ENCODE peak calls at places on chromosome 6, in nine cellular contexts. H is breast epithelium, M is psoas muscle, L is choroid plexus epithelial cell, V is upper lobe of left lung, Q is RWPE1, A is AG04450, O is activated B cell treated with CpG ODN at 0.5 μM for 24 hours, X is neural crest cell. Y is an unnamed sample.

GRCh38 chr6:40543133-40543532 is 44.0 kb downstream of the LRFN2 start:
- DNase-seq in H (no peak), M (no peak), L (no peak), V (no peak), Q (no peak), A (no peak), O (no peak), X (no peak), Y (no peak)

GRCh38 chr6:150395388-150396009 is 26.7 kb downstream of the IYD start:
- DNase-seq in H (no peak), M (no peak), L (peak), V (peak), Q (peak), A (peak), O (no peak), X (peak), Y (peak)

GRCh38 chr6:53822355-53823115 is 27.7 kb downstream of the LRRC1 start:
- DNase-seq in H (no peak), M (no peak), L (no peak), V (no peak), Q (no peak), A (no peak), O (no peak), X (no peak), Y (no peak)

GRCh38 chr6:7463785-7464184 is 74.2 kb downstream of the RIOK1 start:
- DNase-seq in H (no peak), M (no peak), L (peak), V (no peak), Q (peak), A (no peak), O (no peak), X (no peak), Y (no peak)

GRCh38 chr6:28263946-28264345 is 3.0 kb upstream of the ZSCAN26 start:
- DNase-seq in H (no peak), M (no peak), L (peak), V (no peak), Q (no peak), A (no peak), O (no peak), X (no peak), Y (no peak)

GRCh38 chr6:4641461-4641860 is 134.7 kb upstream of the CDYL start:
- DNase-seq in H (no peak), M (no peak), L (no peak), V (no peak), Q (no peak), A (no peak), O (no peak), X (no peak), Y (no peak)

GRCh38 chr6:150485559-150486517 is 113.8 kb upstream of the PLEKHG1 start:
- DNase-seq in H (no peak), M (no peak), L (no peak), V (no peak), Q (no peak), A (no peak), O (no peak), X (no peak), Y (peak)

GRCh38 chr6:148258868-148259267 is 83.8 kb upstream of the SASH1 start:
- DNase-seq in H (no peak), M (no peak), L (no peak), V (no peak), Q (no peak), A (no peak), O (no peak), X (no peak), Y (no peak)

GRCh38 chr6:43937236-43938177 is 167.5 kb downstream of the VEGFA start:
- DNase-seq in H (peak), M (peak), L (no peak), V (peak), Q (no peak), A (no peak), O (no peak), X (no peak), Y (peak)

GRCh38 chr6:36358235-36358915 is 21.7 kb upstream of the BNIP5 start:
- DNase-seq in H (no peak), M (no peak), L (peak), V (peak), Q (no peak), A (no peak), O (no peak), X (no peak), Y (peak)

GRCh38 chr6:67231092-67231491 is 1404.0 kb upstream of the ADGRB3 start:
- DNase-seq in H (no peak), M (no peak), L (no peak), V (no peak), Q (no peak), A (no peak), O (no peak), X (no peak), Y (no peak)

GRCh38 chr6:102815207-102815606 is 1421.7 kb downstream of the GRIK2 start:
- DNase-seq in H (no peak), M (no peak), L (no peak), V (no peak), Q (peak), A (no peak), O (no peak), X (no peak), Y (no peak)

GRCh38 chr6:52576392-52577021 is 353 bp downstream of the TRAM2 start:
- DNase-seq in H (peak), M (peak), L (peak), V (peak), Q (peak), A (no peak), O (no peak), X (peak), Y (no peak)
- TF ChIP-seq CTCF in H (no peak), M (peak), L (peak), V (peak), Q (peak), A (peak), O (no peak), X (peak), Y (peak)

GRCh38 chr6:119630561-119631192 is 281.1 kb upstream of the MAN1A1 start:
- DNase-seq in H (no peak), M (no peak), L (no peak), V (no peak), Q (no peak), A (no peak), O (no peak), X (no peak), Y (no peak)

GRCh38 chr6:119633461-119633860 is 283.9 kb upstream of the MAN1A1 start:
- DNase-seq in H (no peak), M (no peak), L (no peak), V (no peak), Q (no peak), A (no peak), O (no peak), X (no peak), Y (no peak)

GRCh38 chr6:119626884-119627619 is 277.5 kb upstream of the MAN1A1 start:
- DNase-seq in H (no peak), M (no peak), L (peak), V (no peak), Q (no peak), A (no peak), O (no peak), X (no peak), Y (no peak)

GRCh38 chr6:119627908-119628669 is 278.5 kb upstream of the MAN1A1 start:
- DNase-seq in H (no peak), M (no peak), L (peak), V (no peak), Q (peak), A (no peak), O (no peak), X (no peak), Y (peak)

DNA sequence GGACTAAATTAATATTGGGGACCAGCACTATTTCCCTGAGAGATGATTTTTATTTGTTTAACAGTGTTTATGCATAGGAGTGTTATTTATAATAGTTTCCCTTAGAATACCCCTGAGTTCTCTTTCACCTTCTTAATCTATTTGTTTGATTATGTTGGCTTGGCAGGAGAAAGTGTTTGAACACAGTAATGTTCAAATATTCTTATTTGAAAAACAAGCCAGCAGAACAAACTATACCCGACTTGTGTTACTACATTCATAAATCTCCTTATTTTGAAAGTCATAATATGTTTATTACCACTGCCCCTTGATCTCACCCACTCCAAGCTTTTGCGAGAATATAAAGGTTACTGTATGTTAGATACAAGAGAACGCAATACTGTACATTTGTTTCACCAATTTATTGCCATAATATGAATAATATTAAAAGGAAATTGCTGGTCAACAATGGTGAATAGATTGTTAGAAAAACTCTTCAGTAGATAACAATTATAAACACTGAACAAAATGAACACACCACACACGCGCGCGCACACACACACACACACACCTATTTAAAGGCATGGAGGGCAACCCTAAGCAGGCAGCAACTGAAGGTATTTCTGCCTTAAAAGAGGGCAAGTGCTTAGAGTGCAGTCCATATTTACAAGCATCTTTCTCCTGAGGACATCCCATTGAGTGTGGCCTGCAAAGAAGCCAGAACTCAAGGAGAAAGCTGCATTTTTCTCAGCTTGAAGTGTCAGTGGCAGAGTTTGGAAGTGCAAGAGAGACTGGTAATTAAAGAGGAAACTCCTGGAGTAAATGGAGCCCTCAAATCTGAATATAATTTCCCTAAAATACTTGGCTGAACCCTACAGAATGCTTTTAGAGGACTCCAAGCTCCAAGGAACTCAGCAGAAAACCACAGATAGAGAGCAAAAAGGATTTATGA is 279.4 kb upstream of the MAN1A1 start:
- DNase-seq in H (no peak), M (no peak), L (no peak), V (no peak), Q (no peak), A (no peak), O (no peak), X (no peak), Y (no peak)
- TF ChIP-seq CTCF in H (no peak), M (no peak), L (peak), V (no peak), Q (no peak), A (no peak), O (no peak), X (peak), Y (peak)

DNA sequence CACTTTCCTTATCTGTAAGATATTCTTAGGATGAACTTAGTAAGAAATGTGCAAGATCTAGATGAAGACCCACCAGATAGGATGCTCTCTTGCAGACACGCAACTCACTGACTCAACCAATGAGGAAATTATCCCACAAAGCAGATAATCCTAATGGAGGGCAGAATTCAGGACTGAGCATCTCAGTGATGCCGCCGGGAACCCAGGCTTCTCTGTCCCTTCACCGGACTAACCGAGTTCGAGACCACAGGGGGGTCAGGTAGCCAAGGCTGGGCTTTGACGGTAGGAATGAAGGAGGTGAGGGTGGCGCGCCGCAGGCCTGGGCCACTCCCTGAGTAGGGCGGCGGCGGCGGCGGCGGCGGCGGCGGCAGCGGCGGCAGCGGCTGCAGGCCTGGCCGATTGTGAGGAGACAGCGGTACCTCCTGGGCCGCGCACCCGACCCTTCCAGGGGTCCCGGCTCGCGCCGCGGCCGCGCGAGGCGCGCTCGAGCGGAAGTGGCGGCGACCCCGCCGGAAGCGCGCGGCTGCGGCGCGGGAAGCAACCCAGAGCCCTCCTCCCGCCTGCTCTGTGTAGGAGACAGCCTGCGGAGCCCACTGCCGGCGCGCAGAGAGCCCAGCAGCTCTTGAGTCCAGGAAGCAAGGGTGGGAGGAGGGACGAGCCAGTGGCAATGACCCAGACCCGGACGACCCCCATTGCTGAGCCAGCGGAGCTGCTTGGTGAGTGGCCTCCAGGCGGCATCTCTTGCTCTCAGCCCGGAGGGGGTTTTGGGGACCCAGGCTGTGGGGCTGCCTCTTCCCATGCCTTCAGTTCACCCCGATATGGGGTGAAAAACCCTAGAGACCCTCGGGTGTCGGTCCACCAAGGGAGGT is at the start of gene KHDC1:
- DNase-seq in H (no peak), M (peak), L (peak), V (peak), Q (peak), A (peak), O (peak), X (peak), Y (peak)
- TF ChIP-seq CTCF in H (no peak), M (no peak), L (peak), V (no peak), Q (no peak), A (no peak), O (no peak), X (no peak), Y (no peak)

GRCh38 chr6:45946352-45946751 is 69.3 kb downstream of the CLIC5 start:
- DNase-seq in H (no peak), M (no peak), L (peak), V (no peak), Q (no peak), A (peak), O (no peak), X (no peak), Y (peak)
- TF ChIP-seq CTCF in H (no peak), M (peak), L (peak), V (no peak), Q (no peak), A (peak), O (no peak), X (peak), Y (no peak)

GRCh38 chr6:85348643-85349042 is 101.2 kb upstream of the NT5E start:
- DNase-seq in H (no peak), M (no peak), L (no peak), V (no peak), Q (no peak), A (no peak), O (no peak), X (no peak), Y (no peak)
- TF ChIP-seq CTCF in H (no peak), M (no peak), L (peak), V (no peak), Q (no peak), A (peak), O (no peak), X (no peak), Y (no peak)

GRCh38 chr6:25026723-25027122 is 91.0 kb upstream of the RIPOR2 start:
- DNase-seq in H (no peak), M (no peak), L (no peak), V (peak), Q (no peak), A (no peak), O (no peak), X (no peak), Y (no peak)
- TF ChIP-seq CTCF in H (no peak), M (no peak), L (no peak), V (no peak), Q (no peak), A (no peak), O (no peak), X (no peak), Y (no peak)

GRCh38 chr6:156175433-156175832 is 601.7 kb upstream of the ARID1B start:
- DNase-seq in H (no peak), M (no peak), L (no peak), V (no peak), Q (no peak), A (no peak), O (no peak), X (no peak), Y (no peak)

GRCh38 chr6:156174026-156174880 is 602.9 kb upstream of the ARID1B start:
- DNase-seq in H (no peak), M (no peak), L (no peak), V (no peak), Q (no peak), A (no peak), O (no peak), X (no peak), Y (no peak)

DNA sequence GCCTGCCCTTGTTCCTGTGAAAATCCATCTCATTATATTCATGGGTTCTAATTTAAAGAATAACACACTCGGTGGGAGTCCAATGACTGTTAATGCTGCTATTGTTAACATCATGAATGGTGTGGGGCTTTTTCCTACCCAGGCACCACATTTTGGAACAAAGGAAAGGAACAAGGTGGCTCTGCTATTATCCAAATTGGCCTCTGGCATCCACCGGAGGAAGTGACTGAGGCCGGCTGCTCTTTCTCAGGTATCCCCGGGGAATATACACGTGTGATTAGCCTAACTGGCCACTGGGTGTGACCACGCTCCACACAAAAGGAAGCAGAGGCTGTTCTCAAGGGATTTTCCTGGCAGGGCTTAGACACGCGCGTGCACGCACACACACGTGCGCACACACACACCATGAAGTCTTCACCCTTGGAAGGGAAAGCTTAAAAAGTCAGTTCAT is 601.2 kb upstream of the ARID1B start:
- DNase-seq in H (peak), M (peak), L (peak), V (peak), Q (no peak), A (no peak), O (no peak), X (no peak), Y (peak)
- TF ChIP-seq CTCF in H (no peak), M (no peak), L (no peak), V (no peak), Q (peak), A (no peak), O (no peak), X (peak), Y (peak)

DNA sequence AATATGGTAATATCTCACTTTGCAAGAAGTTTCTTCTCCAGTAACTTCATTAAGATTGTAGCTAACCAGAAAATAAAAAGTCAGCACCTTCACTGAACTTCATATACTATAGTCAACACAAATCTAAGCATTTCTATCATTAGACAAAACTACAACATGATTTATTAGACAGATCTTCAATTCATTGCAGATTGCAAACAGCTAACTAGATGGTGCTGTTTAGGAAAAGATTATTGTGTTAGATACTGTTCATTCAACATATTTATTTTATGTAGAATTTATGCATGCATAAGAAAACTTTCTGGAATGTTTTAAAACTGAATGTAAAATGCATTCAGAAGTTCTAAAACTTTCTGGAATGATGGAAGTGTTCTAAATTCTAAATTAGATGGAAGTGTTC is 442.1 kb downstream of the HTR1B start:
- DNase-seq in H (no peak), M (no peak), L (peak), V (no peak), Q (no peak), A (no peak), O (no peak), X (no peak), Y (no peak)
- TF ChIP-seq CTCF in H (no peak), M (no peak), L (no peak), V (no peak), Q (no peak), A (no peak), O (no peak), X (no peak), Y (no peak)

GRCh38 chr6:106451419-106451818 is 90.9 kb downstream of the CRYBG1 start:
- DNase-seq in H (no peak), M (no peak), L (peak), V (no peak), Q (no peak), A (no peak), O (no peak), X (no peak), Y (no peak)
- TF ChIP-seq CTCF in H (no peak), M (no peak), L (no peak), V (no peak), Q (no peak), A (no peak), O (no peak), X (no peak), Y (no peak)

DNA sequence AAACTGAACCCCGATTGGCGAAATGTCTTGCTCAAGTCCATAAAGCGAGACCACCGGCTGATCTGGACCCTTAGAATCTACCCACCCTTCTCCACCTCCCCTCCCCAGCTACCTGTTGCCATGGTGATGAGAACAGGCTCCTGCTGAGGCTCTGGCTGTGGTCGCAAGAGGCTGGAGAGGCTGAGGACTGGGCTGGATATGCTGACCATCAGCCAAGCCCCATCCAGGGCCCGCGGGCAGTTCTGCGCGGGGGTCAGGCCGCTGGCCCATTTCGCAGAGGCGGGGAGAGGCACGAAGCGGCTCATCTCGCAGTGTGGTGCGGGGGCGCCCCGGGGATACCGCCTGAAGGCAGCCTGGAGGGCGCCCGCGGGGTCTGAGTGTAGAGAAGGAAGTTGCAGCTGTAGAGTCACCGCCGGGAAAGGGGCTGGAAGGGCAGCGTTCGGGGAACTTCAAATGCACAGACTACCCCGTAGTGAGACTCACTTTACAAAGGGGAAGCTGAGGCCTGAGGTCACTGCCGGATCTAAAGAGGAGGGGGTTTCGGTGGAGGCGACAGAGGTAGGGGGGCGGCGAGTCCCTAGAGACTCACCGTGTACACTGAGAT is 671 bp downstream of the TAPBP start:
- DNase-seq in H (no peak), M (peak), L (peak), V (peak), Q (no peak), A (no peak), O (peak), X (no peak), Y (no peak)
- TF ChIP-seq CTCF in H (no peak), M (no peak), L (no peak), V (no peak), Q (no peak), A (no peak), O (no peak), X (no peak), Y (no peak)

Y was measured in body of pancreas.